ENCODE peak calls at places on chromosomes 6 and 20, in eight cellular contexts. J is GM04504; R is NCI-H748 treated with DMSO at 0.1 percent for 48 hours; F is stimulated activated CD4-positive, alpha-beta T cell treated with anti-CD3 and anti-CD28 coated beads, Interleukin-4, amount 100 ng/mL, for 24 hours; C is GM12865; I is ELF-1; A is brain microvascular endothelial cell; N is kidney glomerular epithelial cell. Y is an unnamed sample.

GRCh38 chr6:82705579-82705978 is 342.0 kb downstream of the TPBG start:
- DNase-seq in F (no peak), R (no peak), J (no peak), N (no peak), C (no peak), A (no peak), I (no peak), Y (no peak)

GRCh38 chr6:23269436-23269835 is 700.1 kb downstream of the HDGFL1 start:
- DNase-seq in A (no peak), I (no peak), C (no peak), R (no peak), F (no peak), N (no peak), J (no peak), Y (peak)

GRCh38 chr6:149840345-149841075 is 23.6 kb downstream of the LRP11 start:
- DNase-seq in I (peak), A (peak), N (peak), F (peak), J (peak), R (peak), C (peak), Y (peak)

GRCh38 chr6:87922191-87922946 is 125.3 kb upstream of the SPACA1 start:
- DNase-seq in I (no peak), C (peak), F (no peak), J (no peak), R (no peak), A (no peak), N (no peak), Y (no peak)

GRCh38 chr20:46965124-46965455 is 70.4 kb downstream of the EYA2 start:
- DNase-seq in C (no peak), F (no peak), J (no peak), R (no peak), A (no peak), I (no peak), N (no peak), Y (no peak)

GRCh38 chr6:144581807-144582537 is 296.8 kb downstream of the UTRN start:
- DNase-seq in F (peak), R (peak), J (no peak), C (peak), I (no peak), N (peak), A (peak), Y (peak)

GRCh38 chr6:141562801-141563763 is 569.6 kb upstream of the GJE1 start:
- DNase-seq in J (peak), I (peak), A (peak), F (peak), C (peak), N (peak), R (peak), Y (peak)

GRCh38 chr6:41709375-41709774 is 26.0 kb downstream of the TFEB start:
- DNase-seq in C (no peak), N (no peak), A (no peak), I (no peak), J (no peak), R (no peak), F (no peak), Y (no peak)

GRCh38 chr6:43060034-43060754 is 763 bp downstream of the KLC4 start:
- DNase-seq in J (no peak), A (no peak), N (no peak), R (peak), F (no peak), I (no peak), C (no peak), Y (no peak)

GRCh38 chr6:147361582-147361981 is 146.9 kb upstream of the SAMD5 start:
- DNase-seq in A (no peak), I (no peak), J (no peak), N (no peak), C (no peak), R (no peak), F (no peak), Y (no peak)

GRCh38 chr6:35357671-35358070 is 15.3 kb downstream of the PPARD start:
- DNase-seq in A (no peak), F (no peak), I (no peak), N (no peak), C (no peak), J (no peak), R (no peak), Y (no peak)

GRCh38 chr6:142702501-142703460 is 242.2 kb downstream of the HIVEP2 start:
- DNase-seq in I (peak), J (no peak), C (peak), R (no peak), F (no peak), A (no peak), N (no peak), Y (peak)

GRCh38 chr6:44297063-44298038 is 15.8 kb downstream of the AARS2 start:
- DNase-seq in A (no peak), N (no peak), R (peak), J (no peak), F (peak), C (no peak), I (peak), Y (peak)

GRCh38 chr20:10902836-10903410 is 229.1 kb upstream of the JAG1 start:
- DNase-seq in J (peak), N (peak), C (no peak), A (no peak), F (no peak), I (no peak), R (no peak), Y (no peak)

GRCh38 chr6:46215213-46215612 is 44.4 kb upstream of the ENPP5 start:
- DNase-seq in J (no peak), R (no peak), F (no peak), I (no peak), C (no peak), N (no peak), A (no peak), Y (no peak)

GRCh38 chr20:57174737-57175136 is 91.7 kb downstream of the BMP7 start:
- DNase-seq in R (no peak), F (no peak), A (no peak), J (no peak), C (no peak), I (no peak), N (no peak), Y (no peak)

GRCh38 chr6:90420495-90420894 is 123.9 kb upstream of the BACH2 start:
- DNase-seq in I (no peak), A (no peak), N (no peak), F (no peak), R (no peak), C (no peak), J (no peak), Y (no peak)

GRCh38 chr6:136371951-136372350 is 82.3 kb upstream of the BCLAF1 start:
- DNase-seq in R (no peak), I (no peak), N (no peak), C (no peak), A (no peak), F (no peak), J (no peak), Y (no peak)

GRCh38 chr6:26165261-26165790 is 78.1 kb downstream of the HFE start:
- DNase-seq in A (no peak), I (no peak), J (no peak), R (no peak), C (no peak), F (no peak), N (no peak), Y (no peak)

GRCh38 chr6:73340048-73340447 is 14.0 kb downstream of the DPPA5 start:
- DNase-seq in N (peak), A (peak), C (no peak), F (no peak), J (no peak), R (no peak), I (no peak), Y (no peak)

GRCh38 chr6:129497591-129498555 is 212.1 kb downstream of the ARHGAP18 start:
- DNase-seq in I (no peak), F (no peak), R (no peak), A (no peak), J (peak), N (no peak), C (no peak), Y (no peak)

GRCh38 chr20:45077559-45077958 is 23.4 kb downstream of the KCNS1 start:
- DNase-seq in I (no peak), N (no peak), C (no peak), A (no peak), R (no peak), J (no peak), F (no peak), Y (no peak)

GRCh38 chr6:139147628-139148027 is 12.7 kb downstream of the HECA start:
- DNase-seq in I (no peak), C (no peak), R (no peak), N (no peak), F (no peak), J (no peak), A (no peak), Y (no peak)

GRCh38 chr20:15759546-15760216 is 813.6 kb downstream of the KIF16B start:
- DNase-seq in F (no peak), J (peak), R (no peak), A (no peak), I (no peak), N (no peak), C (no peak), Y (peak)

GRCh38 chr6:69487688-69488087 is 309.1 kb downstream of the LMBRD1 start:
- DNase-seq in I (no peak), F (no peak), A (no peak), J (no peak), R (peak), N (no peak), C (peak), Y (peak)

GRCh38 chr6:81475646-81476045 is 276.8 kb downstream of the TENT5A start:
- DNase-seq in C (no peak), R (no peak), N (no peak), I (no peak), J (peak), A (no peak), F (no peak), Y (no peak)

GRCh38 chr6:118980063-118980462 is 45.1 kb upstream of the MCM9 start:
- DNase-seq in I (no peak), N (no peak), C (no peak), A (no peak), J (no peak), F (no peak), R (no peak), Y (peak)

GRCh38 chr20:38060536-38060935 is 27.0 kb downstream of the RPRD1B start:
- DNase-seq in A (peak), F (no peak), N (peak), R (no peak), J (no peak), I (peak), C (no peak), Y (no peak)

GRCh38 chr20:44863661-44864060 is 21.8 kb upstream of the YWHAB start:
- DNase-seq in N (no peak), A (no peak), R (no peak), I (no peak), F (no peak), C (no peak), J (no peak), Y (no peak)

GRCh38 chr20:4227085-4227821 is 211.9 kb upstream of the RNF24 start:
- DNase-seq in F (no peak), R (peak), J (no peak), A (peak), N (peak), C (peak), I (peak), Y (peak)

GRCh38 chr20:25281541-25281991 is 33.7 kb downstream of the PYGB start:
- DNase-seq in N (no peak), I (no peak), J (no peak), F (no peak), C (peak), A (no peak), R (no peak), Y (peak)

GRCh38 chr20:36209921-36210320 is 26.4 kb upstream of the AAR2 start:
- DNase-seq in J (no peak), I (no peak), R (no peak), F (no peak), A (no peak), C (no peak), N (no peak), Y (no peak)

GRCh38 chr20:57470212-57470522 is 54.8 kb downstream of the CTCFL start:
- DNase-seq in F (no peak), A (no peak), N (no peak), J (no peak), C (no peak), I (peak), R (no peak), Y (no peak)

GRCh38 chr20:57403216-57403615 is 12.0 kb downstream of the RBM38 start:
- DNase-seq in N (no peak), A (no peak), R (no peak), F (no peak), J (no peak), C (no peak), I (no peak), Y (peak)

GRCh38 chr6:160293844-160294243 is 35.2 kb upstream of the SLC22A2 start:
- DNase-seq in I (no peak), R (no peak), A (no peak), N (no peak), F (no peak), C (no peak), J (no peak), Y (no peak)

GRCh38 chr6:27553123-27553904 is 80.4 kb upstream of the ZNF184 start:
- DNase-seq in I (peak), C (peak), F (peak), N (peak), J (no peak), A (peak), R (peak), Y (peak)

GRCh38 chr6:170135821-170136471 is 154.9 kb downstream of the DLL1 start:
- DNase-seq in A (no peak), N (no peak), C (no peak), I (no peak), J (no peak), F (no peak), R (no peak), Y (peak)

GRCh38 chr6:156617376-156617775 is 159.8 kb upstream of the ARID1B start:
- DNase-seq in N (no peak), J (no peak), A (peak), R (no peak), I (no peak), C (no peak), F (no peak), Y (no peak)

GRCh38 chr6:2744206-2744771 is 6.4 kb downstream of the MYLK4 start:
- DNase-seq in C (no peak), R (peak), A (peak), F (no peak), I (no peak), N (peak), J (no peak), Y (no peak)